ENCODE peak calls at places on chromosomes 16 and 17, in six cellular contexts. Z is left ventricle myocardium inferior; T is EL; B is smooth muscle cell of the brain vasculature; U is HuH-7.5; J is stimulated activated naive CD4-positive, alpha-beta T cell. D is an unnamed sample.

GRCh38 chr16:79715088-79715487 is 114.6 kb upstream of the MAF start:
- DNase-seq in T (no peak), Z (no peak), J (no peak), U (no peak), B (peak; percentile 59), D (no peak)

GRCh38 chr16:51981725-51982124 is 565.2 kb downstream of the TOX3 start:
- DNase-seq in B (no peak), U (no peak), J (no peak), T (no peak), Z (no peak), D (peak; percentile 73)

GRCh38 chr17:33981713-33982601 is 273.1 kb upstream of the CCL2 start:
- DNase-seq in U (no peak), J (no peak), Z (no peak), B (no peak), T (no peak), D (no peak)

GRCh38 chr17:7685533-7686220 is 1.6 kb downstream of the TP53 start:
- DNase-seq in Z (peak; percentile 92), T (peak; percentile 92), J (peak; percentile 99), U (peak; percentile 71), B (no peak), D (peak; percentile 94)

GRCh38 chr17:81493198-81494038 is 19.2 kb downstream of the ACTG1 start:
- DNase-seq in Z (no peak), U (no peak), B (no peak), T (no peak), J (no peak), D (no peak)

GRCh38 chr17:29533976-29534375 is 32.9 kb downstream of the ABHD15 start:
- DNase-seq in B (no peak), J (no peak), T (no peak), Z (no peak), U (no peak), D (no peak)

GRCh38 chr17:29176500-29177351 is 3.5 kb downstream of the MYO18A start:
- DNase-seq in B (no peak), Z (peak; percentile 52), T (peak; percentile 47), U (peak; percentile 88), J (peak; percentile 73), D (peak; percentile 93)

GRCh38 chr16:4700997-4701743 is 7.8 kb downstream of the NUDT16L1 start:
- DNase-seq in Z (peak; percentile 64), J (no peak), U (no peak), T (no peak), B (no peak), D (peak; percentile 74)

GRCh38 chr17:57911834-57912673 is 43.2 kb downstream of the CUEDC1 start:
- DNase-seq in B (no peak), T (no peak), Z (peak; percentile 94), U (peak; percentile 34), J (no peak), D (peak; percentile 92)

GRCh38 chr16:525520-526180 is 1.9 kb upstream of the CAPN15 start:
- DNase-seq in Z (no peak), U (no peak), J (no peak), T (peak; percentile 93), B (no peak), D (no peak)

GRCh38 chr17:37720989-37721388 is 23.9 kb downstream of the HNF1B start:
- DNase-seq in Z (no peak), J (no peak), T (no peak), B (no peak), U (no peak), D (no peak)

GRCh38 chr16:68272501-68273209 is 8.3 kb downstream of the SLC7A6 start:
- DNase-seq in U (no peak), Z (no peak), J (peak; percentile 81), B (no peak), T (no peak), D (no peak)

GRCh38 chr17:42754782-42755181 is 6.2 kb upstream of the RAMP2 start:
- DNase-seq in Z (peak; percentile 41), J (no peak), T (no peak), U (no peak), B (no peak), D (no peak)

GRCh38 chr16:4200781-4201137 is 41.1 kb downstream of the SRL start:
- DNase-seq in T (peak; percentile 56), U (no peak), B (no peak), J (no peak), Z (no peak), D (no peak)

GRCh38 chr16:78770353-78771091 is 671.1 kb downstream of the WWOX start:
- DNase-seq in T (no peak), U (peak; percentile 92), Z (peak; percentile 72), B (no peak), J (peak; percentile 53), D (peak; percentile 85)

GRCh38 chr17:49822829-49823228 is 25.0 kb downstream of the TAC4 start:
- DNase-seq in B (no peak), U (no peak), J (no peak), Z (peak; percentile 67), T (no peak), D (no peak)

GRCh38 chr17:31327534-31328526 is 6.4 kb upstream of the EVI2A start:
- DNase-seq in B (peak; percentile 36), J (no peak), U (no peak), Z (no peak), T (peak; percentile 91), D (no peak)

GRCh38 chr17:44546711-44547606 is 10.3 kb upstream of the FZD2 start:
- DNase-seq in B (no peak), J (no peak), Z (no peak), U (no peak), T (peak; percentile 86), D (no peak)

GRCh38 chr17:76122411-76123126 is 18.5 kb downstream of the FOXJ1 start:
- DNase-seq in U (peak; percentile 6), Z (no peak), T (no peak), J (no peak), B (no peak), D (no peak)

GRCh38 chr17:17026163-17026562 is 16.1 kb upstream of the MPRIP start:
- DNase-seq in Z (no peak), B (no peak), T (no peak), J (no peak), U (no peak), D (no peak)

GRCh38 chr17:57666198-57666870 is 78.8 kb downstream of the CCDC182 start:
- DNase-seq in J (no peak), Z (no peak), U (no peak), B (no peak), T (no peak), D (peak; percentile 29)

GRCh38 chr16:50323335-50324011 is 45.3 kb downstream of the BRD7 start:
- DNase-seq in Z (no peak), B (no peak), J (peak; percentile 12), U (no peak), T (peak; percentile 48), D (no peak)

GRCh38 chr16:28180660-28181556 is 30.9 kb downstream of the XPO6 start:
- DNase-seq in T (peak; percentile 69), J (no peak), Z (no peak), B (no peak), U (no peak), D (no peak)

GRCh38 chr16:67259705-67260104 is 10.9 kb downstream of the SLC9A5 start:
- DNase-seq in U (no peak), Z (no peak), J (no peak), T (no peak), B (no peak), D (no peak)